ENCODE peak calls at places on chromosomes 6 and 20, in ten cellular contexts. N, M, R, Y, O, H, S, W, Z and B are unnamed samples.

GRCh38 chr6:35318200-35318844 is 20.7 kb downstream of the DEF6 start:
- DNase-seq in Y (peak; percentile 89), N (peak; percentile 88), W (peak; percentile 91), S (no peak), Z (peak; percentile 87), M (peak; percentile 58), R (peak; percentile 87), H (peak; percentile 70), O (peak; percentile 82), B (peak; percentile 80)

GRCh38 chr6:170110201-170111140 is 180.4 kb downstream of the DLL1 start:
- DNase-seq in M (no peak), S (no peak), Y (peak; percentile 43), H (no peak), R (peak; percentile 24), Z (peak; percentile 5), W (peak; percentile 38), N (no peak), O (no peak), B (no peak)

GRCh38 chr6:130355572-130355971 is 10.2 kb upstream of the TMEM200A start:
- DNase-seq in Y (no peak), H (no peak), N (no peak), M (no peak), O (no peak), W (no peak), R (no peak), Z (no peak), S (no peak), B (no peak)

GRCh38 chr6:72425003-72425681 is 196.7 kb upstream of the KCNQ5 start:
- DNase-seq in M (peak; percentile 96), Y (no peak), H (no peak), O (peak; percentile 97), W (no peak), N (peak; percentile 8), S (no peak), R (no peak), Z (no peak), B (no peak)

GRCh38 chr20:57282691-57283361 is 16.4 kb upstream of the BMP7 start:
- DNase-seq in S (no peak), Y (no peak), R (no peak), N (no peak), Z (no peak), M (no peak), O (no peak), H (no peak), W (no peak), B (no peak)

GRCh38 chr6:169931223-169931760 is 179.9 kb downstream of the ERMARD start:
- DNase-seq in N (no peak), O (no peak), Y (no peak), W (no peak), S (no peak), R (no peak), H (no peak), Z (no peak), M (no peak), B (no peak)

GRCh38 chr6:70208235-70208790 is 94.6 kb downstream of the COL9A1 start:
- DNase-seq in N (no peak), Z (no peak), S (no peak), M (no peak), O (no peak), W (no peak), H (no peak), R (no peak), Y (no peak), B (no peak)

GRCh38 chr6:53956068-53956711 is 155.1 kb upstream of the MLIP start:
- DNase-seq in O (peak; percentile 56), Y (peak; percentile 84), Z (peak; percentile 59), H (peak; percentile 74), W (peak; percentile 36), N (peak; percentile 89), S (peak; percentile 72), M (peak; percentile 30), R (peak; percentile 77), B (peak; percentile 68)

DNA sequence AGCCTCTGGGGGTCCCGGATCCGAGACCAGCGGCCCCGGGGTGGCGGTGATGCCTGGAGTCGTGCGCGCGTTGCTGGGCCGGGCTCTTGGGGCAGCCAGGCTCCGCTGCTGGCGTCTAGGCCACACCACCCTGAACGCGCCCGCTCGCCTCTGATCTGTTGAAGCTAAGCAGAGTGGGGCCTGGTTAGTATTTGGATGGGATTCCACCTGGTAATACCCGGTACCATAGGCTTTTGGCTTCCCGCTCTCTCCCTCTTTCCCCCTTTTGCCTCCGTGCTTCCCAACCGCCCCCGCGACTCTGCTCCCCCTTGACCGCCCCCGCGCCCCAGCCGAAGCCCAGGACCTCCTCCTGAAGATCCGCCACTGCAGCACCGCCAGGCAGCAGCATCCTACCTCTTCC is 1383.5 kb upstream of the DEFB115 start:
- DNase-seq in Z (no peak), R (peak; percentile 61), N (no peak), O (peak; percentile 49), Y (peak; percentile 78), M (peak; percentile 30), W (peak; percentile 72), H (peak; percentile 31), S (no peak), B (no peak)
- H3K9me3 ChIP-seq in Z (peaks cover 4% of the 10 kb centered on the region), R (peaks cover 63% of the 10 kb centered on the region), N (peaks cover 5% of the 10 kb centered on the region), O (no peaks in the 10 kb centered on the region), Y (peaks cover 6% of the 10 kb centered on the region), M (peaks cover 24% of the 10 kb centered on the region), W (no peaks in the 10 kb centered on the region), H (no peaks in the 10 kb centered on the region), S (no peaks in the 10 kb centered on the region), B (peaks cover 49% of the 10 kb centered on the region)

GRCh38 chr6:52562915-52563314 is 13.9 kb downstream of the TRAM2 start:
- DNase-seq in Y (no peak), S (no peak), M (no peak), O (peak; percentile 29), H (no peak), R (no peak), N (no peak), Z (no peak), W (no peak), B (no peak)
- TF ChIP-seq CTCF in Y (no peak), S (no peak), M (no peak), O (no peak), H (no peak), R (no peak), N (no peak), Z (no peak), W (no peak), B (no peak)

GRCh38 chr6:166478782-166479592 is 96.2 kb upstream of the MPC1 start:
- DNase-seq in W (no peak), Z (no peak), M (no peak), R (no peak), S (no peak), O (no peak), H (no peak), N (no peak), Y (peak; percentile 47), B (no peak)
- H3K27ac ChIP-seq in W (no peak overlapping the region), Z (no peak overlapping the region), M (no peak overlapping the region), R (no peak overlapping the region), S (no peak overlapping the region), O (no peak overlapping the region), H (no peak overlapping the region), N (no peak overlapping the region), Y (no peak overlapping the region), B (no peak overlapping the region)

GRCh38 chr20:20139403-20139802 is 87.1 kb downstream of the CFAP61 start:
- DNase-seq in W (no peak), O (no peak), Y (no peak), N (no peak), M (no peak), R (no peak), Z (no peak), H (no peak), S (no peak), B (no peak)

GRCh38 chr20:20137851-20138250 is 85.5 kb downstream of the CFAP61 start:
- DNase-seq in M (no peak), Z (no peak), H (no peak), Y (no peak), O (no peak), N (no peak), R (no peak), W (peak; percentile 59), S (no peak), B (no peak)

GRCh38 chr20:20138301-20139064 is 86.2 kb downstream of the CFAP61 start:
- DNase-seq in M (no peak), Z (no peak), S (no peak), N (no peak), H (no peak), Y (no peak), O (no peak), W (peak; percentile 76), R (no peak), B (peak; percentile 38)

GRCh38 chr20:20136313-20136712 is 84.0 kb downstream of the CFAP61 start:
- DNase-seq in Z (no peak), Y (no peak), H (no peak), S (no peak), W (no peak), R (no peak), O (no peak), N (no peak), M (no peak), B (no peak)

GRCh38 chr20:20134941-20135572 is 82.7 kb downstream of the CFAP61 start:
- DNase-seq in N (no peak), W (no peak), Z (no peak), M (no peak), S (no peak), R (no peak), H (no peak), Y (no peak), O (no peak), B (no peak)
- H3K9me3 ChIP-seq in N (no peaks in the 10 kb centered on the region), W (peaks cover 4% of the 10 kb centered on the region), Z (peaks cover 3% of the 10 kb centered on the region), M (peaks cover 2% of the 10 kb centered on the region), S (no peaks in the 10 kb centered on the region), R (peaks cover 20% of the 10 kb centered on the region), H (peaks cover 5% of the 10 kb centered on the region), Y (peaks cover 5% of the 10 kb centered on the region), O (no peaks in the 10 kb centered on the region), B (no peaks in the 10 kb centered on the region)

GRCh38 chr6:13605634-13606033 is 9.5 kb upstream of the NOL7 start:
- DNase-seq in O (no peak), N (no peak), W (no peak), R (no peak), Y (no peak), S (no peak), H (no peak), Z (no peak), M (no peak), B (no peak)
- TF ChIP-seq CTCF in O (no peak), N (no peak), W (no peak), R (no peak), Y (no peak), S (no peak), H (no peak), Z (no peak), M (no peak), B (no peak)

DNA sequence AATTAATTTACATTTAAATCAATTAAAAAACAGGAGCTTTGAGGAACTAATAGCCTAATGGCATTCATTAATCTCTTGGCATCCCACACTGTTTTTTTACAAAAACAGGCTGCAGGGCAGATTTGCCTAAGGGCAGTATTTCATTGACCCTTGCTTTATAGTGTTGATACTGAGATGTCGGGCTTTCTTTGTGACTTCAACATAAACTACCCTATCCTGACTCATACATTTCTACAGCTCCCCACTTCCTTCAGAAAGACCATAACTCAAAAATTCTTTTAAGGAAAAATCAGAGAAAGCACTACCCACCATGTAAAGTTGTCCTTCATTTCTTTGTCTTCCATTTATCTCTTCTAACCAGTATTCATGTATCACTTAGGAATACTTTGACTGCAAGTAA is 92.2 kb upstream of the NT5E start:
- DNase-seq in W (no peak), R (no peak), N (peak; percentile 49), H (no peak), Z (no peak), M (no peak), S (no peak), O (no peak), Y (no peak), B (no peak)
- H3K27ac ChIP-seq in W (no peak overlapping the region), R (no peak overlapping the region), N (peak overlapping the region; percentile 83), H (no peak overlapping the region), Z (no peak overlapping the region), M (no peak overlapping the region), S (no peak overlapping the region), O (no peak overlapping the region), Y (no peak overlapping the region), B (no peak overlapping the region)